ENCODE peak calls at places on chromosome 15, in four cellular contexts. N, C, M and P are unnamed samples.

GRCh38 chr15:50506121-50506520 is 40.3 kb downstream of the USP50 start:
- ATAC-seq in N (peak; percentile 72), C (no peak), M (no peak), P (no peak)

GRCh38 chr15:90716976-90717821 is at the start of gene BLM:
- ATAC-seq in N (peak; percentile 99), C (peak; percentile 99), M (peak; percentile 100), P (peak; percentile 100)

GRCh38 chr15:71185706-71186105 is 70.4 kb downstream of the THSD4 start:
- ATAC-seq in N (no peak), C (no peak), M (no peak), P (no peak)

GRCh38 chr15:101413239-101413638 is 76.3 kb downstream of the PCSK6 start:
- ATAC-seq in N (no peak), C (no peak), M (no peak), P (no peak)

GRCh38 chr15:72070817-72071447 is 47.0 kb downstream of the MYO9A start:
- ATAC-seq in N (no peak), C (peak; percentile 34), M (no peak), P (no peak)

GRCh38 chr15:66955871-66956585 is 109.4 kb upstream of the SMAD3 start:
- ATAC-seq in N (no peak), C (no peak), M (no peak), P (no peak)

GRCh38 chr15:97502038-97502437 is 458.5 kb upstream of the ARRDC4 start:
- ATAC-seq in N (no peak), C (no peak), M (no peak), P (no peak)

GRCh38 chr15:95324596-95325135 is 1005.8 kb upstream of the NR2F2 start:
- ATAC-seq in N (no peak), C (no peak), M (no peak), P (no peak)

GRCh38 chr15:100981086-100981485 is 61.9 kb downstream of the LRRK1 start:
- ATAC-seq in N (no peak), C (peak; percentile 57), M (no peak), P (no peak)

GRCh38 chr15:78044407-78045155 is 32.9 kb downstream of the TBC1D2B start:
- ATAC-seq in N (no peak), C (peak; percentile 78), M (no peak), P (no peak)

GRCh38 chr15:67937153-67937761 is 97.4 kb upstream of the RNU6-1 start:
- ATAC-seq in N (peak; percentile 60), C (peak; percentile 16), M (no peak), P (no peak)

GRCh38 chr15:55334371-55334770 is 15.3 kb downstream of the PIGB start:
- ATAC-seq in N (no peak), C (no peak), M (no peak), P (no peak)

GRCh38 chr15:55337160-55337559 is 18.1 kb downstream of the PIGB start:
- ATAC-seq in N (no peak), C (no peak), M (no peak), P (no peak)

DNA sequence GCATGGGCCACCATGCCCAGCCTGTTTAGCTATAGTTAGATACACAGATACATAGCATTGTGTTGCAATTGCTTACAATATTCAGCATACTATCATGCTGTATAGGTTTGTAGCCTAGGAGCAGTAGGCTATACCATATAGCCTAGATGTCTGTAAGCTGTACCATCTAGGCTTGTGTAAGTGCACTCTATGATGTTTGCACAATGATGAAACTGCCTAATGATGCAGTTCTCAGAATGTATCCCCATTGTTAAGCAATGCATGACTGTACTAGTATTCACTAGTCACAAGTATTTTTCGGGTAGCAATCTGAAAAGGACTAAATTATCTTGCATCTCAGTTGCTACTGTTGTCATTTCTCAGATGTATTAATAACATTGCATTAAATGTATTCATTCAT is 16.0 kb downstream of the PIGB start:
- ATAC-seq in N (no peak), C (no peak), M (no peak), P (no peak)
- TF ChIP-seq POLR2AphosphoS5 in N (no peak), C (no peak), M (no peak), P (no peak)

DNA sequence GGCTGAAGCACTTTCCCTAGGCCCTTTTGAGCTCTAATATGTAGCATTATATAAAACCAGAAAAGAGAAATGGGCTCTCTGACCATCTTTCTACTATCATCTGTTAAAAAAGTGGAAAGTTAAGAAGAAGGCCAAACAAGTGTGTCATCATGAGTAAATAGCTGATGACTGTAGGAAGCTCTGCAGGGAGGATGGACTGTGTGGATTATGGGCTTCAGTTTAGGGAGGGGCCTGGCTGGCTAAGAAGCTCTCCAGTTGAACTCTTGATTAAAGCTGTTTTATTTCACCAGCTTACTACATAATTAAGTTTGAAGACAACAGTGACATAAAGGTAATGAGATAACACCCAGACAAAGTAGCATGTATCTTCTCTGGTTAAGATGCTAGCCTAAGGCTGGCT is 30.6 kb downstream of the INTS14 start:
- ATAC-seq in N (peak; percentile 62), C (no peak), M (no peak), P (no peak)
- TF ChIP-seq POLR2AphosphoS5 in N (no peak), C (no peak), M (no peak), P (no peak)

GRCh38 chr15:64844576-64845140 is 2.9 kb downstream of the PLEKHO2 start:
- ATAC-seq in N (no peak), C (peak; percentile 56), M (no peak), P (no peak)

GRCh38 chr15:64843996-64844395 is 2.3 kb downstream of the PLEKHO2 start:
- ATAC-seq in N (no peak), C (peak; percentile 1), M (no peak), P (no peak)

GRCh38 chr15:64842986-64843561 is 1.4 kb downstream of the PLEKHO2 start:
- ATAC-seq in N (peak; percentile 3), C (peak; percentile 9), M (peak; percentile 62), P (peak; percentile 32)

GRCh38 chr15:64842099-64842940 is 605 bp downstream of the PLEKHO2 start:
- ATAC-seq in N (peak; percentile 2), C (no peak), M (peak; percentile 20), P (no peak)

DNA sequence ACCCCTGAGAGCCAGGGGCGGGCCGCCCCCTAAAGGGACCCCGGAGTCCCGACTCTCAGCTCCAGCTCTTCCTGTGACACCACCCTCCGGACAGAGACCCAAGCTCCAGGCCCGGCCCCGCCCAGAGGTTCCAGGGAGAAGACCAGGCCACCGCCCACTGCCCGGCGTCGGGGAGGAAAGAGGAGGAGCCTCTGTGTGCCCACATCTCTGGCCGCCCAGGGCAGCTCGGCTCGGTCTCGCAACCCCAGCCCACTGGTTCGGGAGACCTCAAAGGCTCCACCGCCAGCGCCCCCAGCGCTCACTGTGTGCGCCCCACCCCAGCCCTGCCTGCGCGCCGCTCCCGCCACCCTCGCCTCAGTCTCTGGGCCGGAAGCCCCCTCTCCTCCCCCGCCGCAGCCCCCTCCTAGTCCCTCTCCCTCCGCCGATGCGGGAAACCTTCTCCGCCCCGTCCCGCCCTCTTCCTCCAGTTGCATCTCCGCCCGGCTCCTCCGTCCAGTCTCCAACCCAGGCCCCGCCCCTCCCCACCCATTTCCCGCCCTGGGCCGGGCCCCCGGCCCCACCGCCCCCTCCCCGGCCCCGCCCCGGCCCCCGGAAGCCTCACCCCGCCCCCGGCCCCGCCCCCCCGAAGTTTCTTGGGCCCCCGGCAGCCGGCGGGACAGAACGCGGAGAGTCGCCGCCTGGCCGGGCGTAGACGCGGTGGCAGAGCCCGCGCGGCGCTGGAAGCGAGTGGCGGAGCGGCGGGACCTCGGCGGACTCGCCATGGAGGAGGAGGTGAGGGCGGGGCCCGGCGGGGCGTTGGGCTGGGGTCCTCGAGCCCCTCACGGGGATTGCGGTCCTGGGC is at the start of gene PLEKHO2:
- ATAC-seq in N (peak; percentile 89), C (peak; percentile 75), M (peak; percentile 92), P (peak; percentile 93)
- TF ChIP-seq POLR2AphosphoS5 in N (peak; percentile 60), C (peak; percentile 86), M (peak; percentile 86), P (peak; percentile 89)

GRCh38 chr15:41577863-41578735 is 19.1 kb downstream of the TYRO3 start:
- ATAC-seq in N (peak; percentile 23), C (no peak), M (peak; percentile 38), P (peak; percentile 28)

GRCh38 chr15:41578736-41579383 is 19.8 kb downstream of the TYRO3 start:
- ATAC-seq in N (no peak), C (no peak), M (peak; percentile 21), P (peak; percentile 13)

GRCh38 chr15:41583795-41584194 is 24.8 kb downstream of the TYRO3 start:
- ATAC-seq in N (peak; percentile 56), C (no peak), M (no peak), P (no peak)

GRCh38 chr15:41584636-41585139 is 25.7 kb downstream of the TYRO3 start:
- ATAC-seq in N (no peak), C (no peak), M (peak; percentile 9), P (no peak)

GRCh38 chr15:41581110-41581509 is 22.1 kb downstream of the TYRO3 start:
- ATAC-seq in N (peak; percentile 42), C (peak; percentile 61), M (no peak), P (no peak)
- TF ChIP-seq POLR2AphosphoS5 in N (no peak), C (no peak), M (no peak), P (no peak)

GRCh38 chr15:45635191-45635638 is 386 bp downstream of the SQOR start:
- ATAC-seq in N (peak; percentile 84), C (peak; percentile 72), M (peak; percentile 58), P (peak; percentile 48)

GRCh38 chr15:45634442-45635190 is at the start of gene SQOR:
- ATAC-seq in N (peak; percentile 88), C (peak; percentile 86), M (peak; percentile 91), P (peak; percentile 92)

GRCh38 chr15:45638641-45639040 is 3.8 kb downstream of the SQOR start:
- ATAC-seq in N (no peak), C (no peak), M (no peak), P (no peak)

GRCh38 chr15:45635763-45636292 is 999 bp downstream of the SQOR start:
- ATAC-seq in N (no peak), C (peak; percentile 2), M (no peak), P (no peak)

DNA sequence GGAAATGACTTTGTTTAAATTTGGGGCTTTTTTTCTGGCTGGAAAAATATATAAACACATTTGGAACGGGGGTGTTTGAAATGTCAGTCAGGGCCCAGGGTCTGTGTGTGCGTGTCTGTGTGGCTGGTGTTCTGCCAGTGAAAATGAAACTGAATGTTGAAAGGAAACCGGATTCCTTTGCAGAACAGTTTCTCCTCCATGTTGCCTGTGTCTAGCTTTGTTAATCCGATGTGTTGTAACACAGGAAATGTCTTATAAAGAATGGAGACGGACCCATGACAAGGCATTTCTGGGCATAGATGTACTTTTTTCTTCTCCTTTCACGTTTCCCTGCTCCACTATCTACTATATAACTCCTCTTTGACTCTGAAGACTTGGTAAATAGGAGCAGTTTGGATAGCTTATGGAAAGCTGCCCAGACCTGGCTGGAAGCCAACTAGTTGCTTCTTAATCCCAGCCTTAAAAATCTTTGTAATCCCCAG is 2.8 kb downstream of the SQOR start:
- ATAC-seq in N (no peak), C (peak; percentile 57), M (peak; percentile 25), P (peak; percentile 29)
- TF ChIP-seq POLR2AphosphoS5 in N (no peak), C (peak; percentile 67), M (peak; percentile 84), P (peak; percentile 97)